ENCODE peak calls at places on chromosomes 7 and 10, in seven cellular contexts. I, P, B, K, A, Z and E are unnamed samples.

GRCh38 chr7:85286449-85286848 is 99.6 kb upstream of the SEMA3D start:
- DNase-seq in B (no peak), P (no peak), Z (no peak), K (no peak), I (no peak), A (no peak), E (no peak)

GRCh38 chr10:111128331-111129167 is 51.7 kb downstream of the ADRA2A start:
- DNase-seq in K (no peak), B (peak; percentile 78), Z (no peak), P (no peak), A (peak; percentile 48), I (no peak), E (no peak)

GRCh38 chr7:69708857-69709256 is 110.6 kb downstream of the AUTS2 start:
- DNase-seq in I (no peak), K (no peak), P (no peak), Z (no peak), A (no peak), B (no peak), E (no peak)

GRCh38 chr7:123204206-123204835 is 4.6 kb upstream of the SLC13A1 start:
- DNase-seq in Z (no peak), I (no peak), K (no peak), A (no peak), P (no peak), B (no peak), E (no peak)

GRCh38 chr7:92723205-92723604 is 113.2 kb downstream of the CDK6 start:
- DNase-seq in P (no peak), K (no peak), B (no peak), I (no peak), Z (no peak), A (no peak), E (no peak)

GRCh38 chr7:96218844-96219243 is 103.1 kb downstream of the SLC25A13 start:
- DNase-seq in I (no peak), P (no peak), K (no peak), Z (no peak), B (no peak), A (no peak), E (no peak)

GRCh38 chr10:77925795-77926565 is 575 bp downstream of the DLG5 start:
- DNase-seq in P (peak; percentile 86), B (peak; percentile 78), A (peak; percentile 75), K (peak; percentile 45), Z (peak; percentile 41), I (no peak), E (peak; percentile 72)

GRCh38 chr10:33143160-33143728 is 185.2 kb upstream of the ITGB1 start:
- DNase-seq in I (no peak), Z (no peak), A (no peak), B (no peak), K (no peak), P (no peak), E (no peak)

GRCh38 chr7:7100432-7100849 is 81.9 kb upstream of the C1GALT1 start:
- DNase-seq in Z (no peak), B (no peak), P (no peak), A (peak; percentile 40), K (no peak), I (peak; percentile 87), E (no peak)

GRCh38 chr10:37638569-37638968 is 218.8 kb downstream of the ZNF248 start:
- DNase-seq in Z (no peak), I (no peak), P (no peak), K (no peak), B (no peak), A (no peak), E (no peak)

GRCh38 chr7:96080021-96080420 is 241.9 kb downstream of the SLC25A13 start:
- DNase-seq in K (no peak), Z (no peak), P (no peak), I (no peak), A (no peak), B (no peak), E (no peak)

GRCh38 chr7:88111136-88111748 is 108.6 kb downstream of the SRI start:
- DNase-seq in K (no peak), A (peak; percentile 40), P (no peak), I (no peak), Z (no peak), B (no peak), E (no peak)

GRCh38 chr7:142867398-142868187 is 12.7 kb downstream of the EPHB6 start:
- DNase-seq in I (no peak), P (no peak), B (no peak), A (no peak), K (no peak), Z (no peak), E (no peak)

GRCh38 chr10:132931258-132931657 is 11.1 kb downstream of the CFAP46 start:
- DNase-seq in I (no peak), A (no peak), B (no peak), K (no peak), Z (no peak), P (peak; percentile 43), E (no peak)

GRCh38 chr10:34864156-34865075 is 49.3 kb upstream of the PARD3 start:
- DNase-seq in P (no peak), B (no peak), K (no peak), A (no peak), Z (no peak), I (no peak), E (no peak)

GRCh38 chr7:106659369-106659962 is 1.5 kb downstream of the CCDC71L start:
- DNase-seq in B (no peak), P (no peak), K (no peak), I (no peak), A (no peak), Z (no peak), E (no peak)

GRCh38 chr7:87223666-87224065 is 4.1 kb upstream of the TMEM243 start:
- DNase-seq in I (no peak), B (no peak), A (no peak), Z (no peak), P (no peak), K (no peak), E (no peak)

GRCh38 chr10:99248824-99249223 is 13.2 kb upstream of the HPSE2 start:
- DNase-seq in B (no peak), A (no peak), Z (no peak), P (no peak), I (no peak), K (no peak), E (no peak)
- H3K9me3 ChIP-seq in B (no peaks in the 10 kb centered on the region), A (no peaks in the 10 kb centered on the region), Z (peaks cover 8% of the 10 kb centered on the region), P (no peaks in the 10 kb centered on the region), I (no peaks in the 10 kb centered on the region), K (peaks cover 26% of the 10 kb centered on the region), E (peaks cover 10% of the 10 kb centered on the region)

DNA sequence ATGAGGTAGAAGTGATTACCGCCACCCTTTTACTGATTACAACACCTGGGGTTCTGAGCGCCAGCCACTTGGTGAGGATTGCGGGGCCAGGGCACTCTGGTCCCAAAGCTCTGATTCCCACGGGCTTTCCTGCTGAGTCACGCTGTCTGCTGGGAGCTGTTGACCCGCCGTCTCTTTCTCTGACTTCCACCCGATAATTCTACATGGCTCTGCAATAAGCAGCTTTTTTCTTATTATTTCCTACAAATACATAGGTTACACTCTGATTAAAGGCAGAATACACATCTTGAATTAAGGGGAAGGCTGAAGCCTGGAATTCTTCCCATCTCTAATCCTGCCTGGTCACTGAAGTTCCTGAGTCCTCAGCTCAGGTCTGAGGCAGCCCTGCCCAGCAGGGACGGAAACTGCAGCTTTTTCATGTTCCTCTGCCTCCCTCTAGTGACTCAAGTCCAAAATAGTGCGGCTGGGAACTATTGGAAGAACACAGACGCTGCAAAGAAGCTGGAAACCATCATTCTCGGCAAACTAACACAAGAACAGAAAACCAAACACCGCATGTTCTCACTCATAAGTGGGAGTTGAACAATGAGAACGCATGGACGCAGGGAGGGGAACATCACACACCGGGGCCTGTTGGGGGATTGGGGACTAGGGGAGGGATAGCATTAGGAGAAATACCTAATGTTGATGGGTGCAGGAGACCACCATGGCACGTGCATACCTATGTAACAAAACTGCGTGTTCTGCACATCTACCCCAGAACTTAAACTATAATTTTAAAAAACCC is 178.3 kb downstream of the PRKCQ start:
- DNase-seq in B (peak; percentile 80), K (peak; percentile 54), A (peak; percentile 93), P (peak; percentile 84), I (no peak), Z (peak; percentile 80), E (peak; percentile 81)
- H3K27ac ChIP-seq in B (peak overlapping the region; percentile 75), K (peak overlapping the region; percentile 27), A (no peak overlapping the region), P (peak overlapping the region; percentile 4), I (no peak overlapping the region), Z (no peak overlapping the region), E (no peak overlapping the region)

GRCh38 chr7:158185653-158186052 is 402.0 kb downstream of the PTPRN2 start:
- DNase-seq in A (no peak), Z (no peak), I (no peak), P (no peak), B (no peak), K (no peak), E (no peak)
- TF ChIP-seq CTCF in A (no peak), Z (no peak), I (no peak), P (no peak), B (no peak), K (no peak), E (no peak)

DNA sequence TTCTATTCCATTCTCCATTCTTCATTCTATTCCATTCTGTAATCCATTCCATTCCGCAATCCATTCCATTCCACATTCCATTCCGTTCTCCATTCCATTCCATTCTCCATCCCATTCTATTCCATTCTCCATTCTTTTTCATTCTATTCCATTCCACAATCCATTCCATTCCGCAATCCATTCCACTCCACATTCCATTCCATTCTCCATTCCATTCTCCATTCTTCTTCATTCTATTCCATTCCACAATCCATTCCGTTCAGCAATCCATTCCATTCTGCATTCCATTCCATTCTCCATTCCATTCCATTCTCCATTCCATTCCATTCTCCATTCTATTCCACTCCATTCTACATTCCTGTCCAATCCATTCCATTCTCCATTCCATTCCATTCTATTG is 85.2 kb downstream of the NSUN6 start:
- DNase-seq in A (no peak), I (no peak), K (no peak), Z (no peak), P (no peak), B (no peak), E (no peak)
- H3K9me3 ChIP-seq in A (no peaks in the 10 kb centered on the region), I (peaks cover 2% of the 10 kb centered on the region), K (peaks cover 65% of the 10 kb centered on the region), Z (peaks cover 16% of the 10 kb centered on the region), P (no peaks in the 10 kb centered on the region), B (peaks cover 21% of the 10 kb centered on the region), E (peaks cover 5% of the 10 kb centered on the region)

DNA sequence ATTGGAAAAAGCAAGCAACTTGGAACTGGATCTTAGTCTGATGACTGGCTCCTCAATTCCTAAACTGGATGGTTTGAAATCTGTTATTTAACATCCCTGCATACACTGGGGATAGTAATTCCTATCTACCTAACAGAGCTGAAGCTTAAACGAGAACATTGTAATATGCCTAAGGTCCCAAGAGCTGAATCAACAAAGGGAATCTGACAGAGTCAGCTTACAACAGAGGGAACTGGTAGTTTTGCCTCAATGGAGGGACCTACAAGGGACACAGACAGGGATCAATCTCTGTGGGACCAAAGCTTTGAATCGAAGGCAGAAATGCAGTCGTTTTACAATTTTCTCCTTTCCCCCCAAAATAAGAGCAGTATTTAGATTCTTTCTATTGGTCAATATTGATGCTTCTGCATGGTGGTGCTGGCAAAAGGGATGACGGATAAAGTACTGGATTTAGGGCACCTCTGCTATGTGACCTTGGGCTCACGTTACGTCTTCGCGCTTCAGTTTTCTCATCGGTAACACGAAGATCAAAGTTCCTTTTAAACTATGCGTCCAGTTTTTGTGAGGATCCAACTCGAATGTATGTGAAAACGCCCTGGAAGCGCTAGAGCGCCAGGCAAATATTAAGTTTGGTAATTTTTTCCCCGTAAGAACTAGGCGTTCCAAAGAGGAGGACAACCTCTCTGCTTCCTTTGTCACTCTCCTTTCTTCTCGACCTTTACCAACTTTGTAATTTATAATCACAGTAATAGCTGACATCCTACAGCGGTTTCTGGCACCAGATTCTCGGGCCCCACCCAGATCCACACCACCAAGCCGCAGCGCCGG is 1.1 kb downstream of the ACTR1A start:
- DNase-seq in K (no peak), A (peak; percentile 23), P (no peak), Z (no peak), I (no peak), B (no peak), E (no peak)
- H3K27ac ChIP-seq in K (peak overlapping the region; percentile 96), A (peak overlapping the region; percentile 54), P (peak overlapping the region; percentile 75), Z (peak overlapping the region; percentile 78), I (peak overlapping the region; percentile 25), B (peak overlapping the region; percentile 97), E (peak overlapping the region; percentile 90)

GRCh38 chr10:102565793-102566192 is 62.0 kb downstream of the SUFU start:
- DNase-seq in Z (no peak), P (no peak), B (no peak), I (no peak), A (no peak), K (no peak), E (no peak)
- TF ChIP-seq CTCF in Z (no peak), P (peak; percentile 6), B (no peak), I (no peak), A (no peak), K (no peak), E (no peak)